ENCODE peak calls at places on chromosomes 5 and 9, in nine cellular contexts. One of them, this sample, is unnamed.

GRCh38 chr9:130236436-130236985 is 29.0 kb upstream of the HMCN2 start:
- DNase-seq in retina: no peak
- DNase-seq in brain microvascular endothelial cell: no peak
- DNase-seq in cardiac septum: no peak
- DNase-seq in CD4-positive, alpha-beta T cell: no peak
- DNase-seq in stimulated activated naive B cell treated with anti-CD40 and anti-IgM and Interleukin-4, amounts not matched to agents 10 μg/mL and 1 μg/mL and 100 μg/mL, for 72 hours: no peak
- DNase-seq in H7: peak
- DNase-seq in adrenal gland: no peak
- DNase-seq in gastrocnemius medialis: no peak
- DNase-seq in this sample: peak

GRCh38 chr5:91072891-91073290 is 310.2 kb downstream of the ARRDC3 start:
- DNase-seq in retina: no peak
- DNase-seq in brain microvascular endothelial cell: no peak
- DNase-seq in cardiac septum: no peak
- DNase-seq in CD4-positive, alpha-beta T cell: no peak
- DNase-seq in stimulated activated naive B cell treated with anti-CD40 and anti-IgM and Interleukin-4, amounts not matched to agents 10 μg/mL and 1 μg/mL and 100 μg/mL, for 72 hours: no peak
- DNase-seq in H7: no peak
- DNase-seq in adrenal gland: no peak
- DNase-seq in gastrocnemius medialis: no peak
- DNase-seq in this sample: no peak

GRCh38 chr9:130300739-130301138 is 35.2 kb downstream of the HMCN2 start:
- DNase-seq in retina: no peak
- DNase-seq in brain microvascular endothelial cell: no peak
- DNase-seq in cardiac septum: no peak
- DNase-seq in CD4-positive, alpha-beta T cell: no peak
- DNase-seq in stimulated activated naive B cell treated with anti-CD40 and anti-IgM and Interleukin-4, amounts not matched to agents 10 μg/mL and 1 μg/mL and 100 μg/mL, for 72 hours: no peak
- DNase-seq in H7: no peak
- DNase-seq in adrenal gland: no peak
- DNase-seq in gastrocnemius medialis: no peak
- DNase-seq in this sample: no peak

GRCh38 chr5:66814146-66814991 is 218.2 kb downstream of the MAST4 start:
- DNase-seq in retina: peak
- DNase-seq in brain microvascular endothelial cell: peak
- DNase-seq in cardiac septum: no peak
- DNase-seq in CD4-positive, alpha-beta T cell: no peak
- DNase-seq in stimulated activated naive B cell treated with anti-CD40 and anti-IgM and Interleukin-4, amounts not matched to agents 10 μg/mL and 1 μg/mL and 100 μg/mL, for 72 hours: peak
- DNase-seq in H7: peak
- DNase-seq in adrenal gland: peak
- DNase-seq in gastrocnemius medialis: no peak
- DNase-seq in this sample: no peak

GRCh38 chr5:139708877-139709586 is 60.9 kb downstream of the CXXC5 start:
- DNase-seq in retina: peak
- DNase-seq in brain microvascular endothelial cell: peak
- DNase-seq in cardiac septum: peak
- DNase-seq in CD4-positive, alpha-beta T cell: no peak
- DNase-seq in stimulated activated naive B cell treated with anti-CD40 and anti-IgM and Interleukin-4, amounts not matched to agents 10 μg/mL and 1 μg/mL and 100 μg/mL, for 72 hours: peak
- DNase-seq in H7: peak
- DNase-seq in adrenal gland: peak
- DNase-seq in gastrocnemius medialis: no peak
- DNase-seq in this sample: peak

GRCh38 chr9:109923371-109923770 is 143.4 kb downstream of the PALM2AKAP2 start:
- DNase-seq in retina: no peak
- DNase-seq in brain microvascular endothelial cell: no peak
- DNase-seq in cardiac septum: no peak
- DNase-seq in CD4-positive, alpha-beta T cell: no peak
- DNase-seq in stimulated activated naive B cell treated with anti-CD40 and anti-IgM and Interleukin-4, amounts not matched to agents 10 μg/mL and 1 μg/mL and 100 μg/mL, for 72 hours: no peak
- DNase-seq in H7: peak
- DNase-seq in adrenal gland: no peak
- DNase-seq in gastrocnemius medialis: peak
- DNase-seq in this sample: no peak

GRCh38 chr5:98694902-98695301 is 78.6 kb upstream of the RGMB start:
- DNase-seq in retina: no peak
- DNase-seq in brain microvascular endothelial cell: no peak
- DNase-seq in cardiac septum: no peak
- DNase-seq in CD4-positive, alpha-beta T cell: no peak
- DNase-seq in stimulated activated naive B cell treated with anti-CD40 and anti-IgM and Interleukin-4, amounts not matched to agents 10 μg/mL and 1 μg/mL and 100 μg/mL, for 72 hours: no peak
- DNase-seq in H7: no peak
- DNase-seq in adrenal gland: no peak
- DNase-seq in gastrocnemius medialis: no peak
- DNase-seq in this sample: no peak

GRCh38 chr9:35748858-35749514 is at the start of the genes GBA2 and RGP1:
- DNase-seq in retina: peak
- DNase-seq in brain microvascular endothelial cell: peak
- DNase-seq in cardiac septum: peak
- DNase-seq in CD4-positive, alpha-beta T cell: peak
- DNase-seq in stimulated activated naive B cell treated with anti-CD40 and anti-IgM and Interleukin-4, amounts not matched to agents 10 μg/mL and 1 μg/mL and 100 μg/mL, for 72 hours: peak
- DNase-seq in H7: peak
- DNase-seq in adrenal gland: peak
- DNase-seq in gastrocnemius medialis: peak
- DNase-seq in this sample: peak

GRCh38 chr5:175548899-175549311 is 70.5 kb downstream of the SFXN1 start:
- DNase-seq in retina: no peak
- DNase-seq in brain microvascular endothelial cell: no peak
- DNase-seq in cardiac septum: no peak
- DNase-seq in CD4-positive, alpha-beta T cell: no peak
- DNase-seq in stimulated activated naive B cell treated with anti-CD40 and anti-IgM and Interleukin-4, amounts not matched to agents 10 μg/mL and 1 μg/mL and 100 μg/mL, for 72 hours: no peak
- DNase-seq in H7: peak
- DNase-seq in adrenal gland: no peak
- DNase-seq in gastrocnemius medialis: no peak
- DNase-seq in this sample: no peak

GRCh38 chr5:175853573-175854230 is 17.7 kb upstream of the CPLX2 start:
- DNase-seq in retina: no peak
- DNase-seq in brain microvascular endothelial cell: no peak
- DNase-seq in cardiac septum: peak
- DNase-seq in CD4-positive, alpha-beta T cell: no peak
- DNase-seq in stimulated activated naive B cell treated with anti-CD40 and anti-IgM and Interleukin-4, amounts not matched to agents 10 μg/mL and 1 μg/mL and 100 μg/mL, for 72 hours: no peak
- DNase-seq in H7: no peak
- DNase-seq in adrenal gland: no peak
- DNase-seq in gastrocnemius medialis: peak
- DNase-seq in this sample: peak

GRCh38 chr9:83384214-83384613 is 154.0 kb downstream of the FRMD3 start:
- DNase-seq in retina: peak
- DNase-seq in brain microvascular endothelial cell: no peak
- DNase-seq in cardiac septum: no peak
- DNase-seq in CD4-positive, alpha-beta T cell: no peak
- DNase-seq in stimulated activated naive B cell treated with anti-CD40 and anti-IgM and Interleukin-4, amounts not matched to agents 10 μg/mL and 1 μg/mL and 100 μg/mL, for 72 hours: no peak
- DNase-seq in H7: no peak
- DNase-seq in adrenal gland: no peak
- DNase-seq in gastrocnemius medialis: no peak
- DNase-seq in this sample: no peak

GRCh38 chr9:84357235-84357634 is 16.7 kb upstream of the SLC28A3 start:
- DNase-seq in retina: no peak
- DNase-seq in brain microvascular endothelial cell: peak
- DNase-seq in cardiac septum: no peak
- DNase-seq in CD4-positive, alpha-beta T cell: no peak
- DNase-seq in stimulated activated naive B cell treated with anti-CD40 and anti-IgM and Interleukin-4, amounts not matched to agents 10 μg/mL and 1 μg/mL and 100 μg/mL, for 72 hours: no peak
- DNase-seq in H7: no peak
- DNase-seq in adrenal gland: no peak
- DNase-seq in gastrocnemius medialis: no peak
- DNase-seq in this sample: no peak

GRCh38 chr5:33903118-33903517 is 11.3 kb upstream of the ADAMTS12 start:
- DNase-seq in retina: no peak
- DNase-seq in brain microvascular endothelial cell: no peak
- DNase-seq in cardiac septum: no peak
- DNase-seq in CD4-positive, alpha-beta T cell: no peak
- DNase-seq in stimulated activated naive B cell treated with anti-CD40 and anti-IgM and Interleukin-4, amounts not matched to agents 10 μg/mL and 1 μg/mL and 100 μg/mL, for 72 hours: no peak
- DNase-seq in H7: no peak
- DNase-seq in adrenal gland: no peak
- DNase-seq in gastrocnemius medialis: no peak
- DNase-seq in this sample: no peak

GRCh38 chr5:103755974-103756373 is 193.4 kb upstream of the NUDT12 start:
- DNase-seq in retina: no peak
- DNase-seq in brain microvascular endothelial cell: no peak
- DNase-seq in cardiac septum: no peak
- DNase-seq in CD4-positive, alpha-beta T cell: no peak
- DNase-seq in stimulated activated naive B cell treated with anti-CD40 and anti-IgM and Interleukin-4, amounts not matched to agents 10 μg/mL and 1 μg/mL and 100 μg/mL, for 72 hours: no peak
- DNase-seq in H7: no peak
- DNase-seq in adrenal gland: no peak
- DNase-seq in gastrocnemius medialis: no peak
- DNase-seq in this sample: no peak

GRCh38 chr5:56670916-56671315 is 144.4 kb upstream of the MAP3K1 start:
- DNase-seq in retina: no peak
- DNase-seq in brain microvascular endothelial cell: no peak
- DNase-seq in cardiac septum: no peak
- DNase-seq in CD4-positive, alpha-beta T cell: no peak
- DNase-seq in stimulated activated naive B cell treated with anti-CD40 and anti-IgM and Interleukin-4, amounts not matched to agents 10 μg/mL and 1 μg/mL and 100 μg/mL, for 72 hours: no peak
- DNase-seq in H7: no peak
- DNase-seq in adrenal gland: no peak
- DNase-seq in gastrocnemius medialis: no peak
- DNase-seq in this sample: no peak

GRCh38 chr5:135219868-135220267 is 179.2 kb downstream of the MACROH2A1 start:
- DNase-seq in retina: no peak
- DNase-seq in brain microvascular endothelial cell: no peak
- DNase-seq in cardiac septum: no peak
- DNase-seq in CD4-positive, alpha-beta T cell: peak
- DNase-seq in stimulated activated naive B cell treated with anti-CD40 and anti-IgM and Interleukin-4, amounts not matched to agents 10 μg/mL and 1 μg/mL and 100 μg/mL, for 72 hours: no peak
- DNase-seq in H7: no peak
- DNase-seq in adrenal gland: peak
- DNase-seq in gastrocnemius medialis: no peak
- DNase-seq in this sample: peak

GRCh38 chr9:112012026-112012902 is 115.7 kb downstream of the UGCG start:
- DNase-seq in retina: no peak
- DNase-seq in brain microvascular endothelial cell: peak
- DNase-seq in cardiac septum: no peak
- DNase-seq in CD4-positive, alpha-beta T cell: no peak
- DNase-seq in stimulated activated naive B cell treated with anti-CD40 and anti-IgM and Interleukin-4, amounts not matched to agents 10 μg/mL and 1 μg/mL and 100 μg/mL, for 72 hours: peak
- DNase-seq in H7: no peak
- DNase-seq in adrenal gland: peak
- DNase-seq in gastrocnemius medialis: peak
- DNase-seq in this sample: peak

GRCh38 chr9:121298689-121299112 is 30.7 kb downstream of the GSN start:
- DNase-seq in retina: no peak
- DNase-seq in brain microvascular endothelial cell: no peak
- DNase-seq in cardiac septum: peak
- DNase-seq in CD4-positive, alpha-beta T cell: peak
- DNase-seq in stimulated activated naive B cell treated with anti-CD40 and anti-IgM and Interleukin-4, amounts not matched to agents 10 μg/mL and 1 μg/mL and 100 μg/mL, for 72 hours: no peak
- DNase-seq in H7: peak
- DNase-seq in adrenal gland: no peak
- DNase-seq in gastrocnemius medialis: peak
- DNase-seq in this sample: peak

GRCh38 chr5:38598994-38599611 is 42.7 kb upstream of the LIFR start:
- DNase-seq in retina: no peak
- DNase-seq in brain microvascular endothelial cell: peak
- DNase-seq in cardiac septum: no peak
- DNase-seq in CD4-positive, alpha-beta T cell: no peak
- DNase-seq in stimulated activated naive B cell treated with anti-CD40 and anti-IgM and Interleukin-4, amounts not matched to agents 10 μg/mL and 1 μg/mL and 100 μg/mL, for 72 hours: no peak
- DNase-seq in H7: no peak
- DNase-seq in adrenal gland: no peak
- DNase-seq in gastrocnemius medialis: no peak
- DNase-seq in this sample: no peak

GRCh38 chr5:100595152-100595811 is 60.1 kb downstream of the FAM174A start:
- DNase-seq in retina: no peak
- DNase-seq in brain microvascular endothelial cell: peak
- DNase-seq in cardiac septum: no peak
- DNase-seq in CD4-positive, alpha-beta T cell: no peak
- DNase-seq in stimulated activated naive B cell treated with anti-CD40 and anti-IgM and Interleukin-4, amounts not matched to agents 10 μg/mL and 1 μg/mL and 100 μg/mL, for 72 hours: no peak
- DNase-seq in H7: no peak
- DNase-seq in adrenal gland: no peak
- DNase-seq in gastrocnemius medialis: peak
- DNase-seq in this sample: peak

GRCh38 chr9:136220017-136220729 is 15.2 kb upstream of the LHX3 start:
- DNase-seq in retina: no peak
- DNase-seq in brain microvascular endothelial cell: peak
- DNase-seq in cardiac septum: no peak
- DNase-seq in CD4-positive, alpha-beta T cell: no peak
- DNase-seq in stimulated activated naive B cell treated with anti-CD40 and anti-IgM and Interleukin-4, amounts not matched to agents 10 μg/mL and 1 μg/mL and 100 μg/mL, for 72 hours: no peak
- DNase-seq in H7: no peak
- DNase-seq in adrenal gland: no peak
- DNase-seq in gastrocnemius medialis: no peak
- DNase-seq in this sample: no peak

GRCh38 chr5:133149333-133149732 is 97.5 kb downstream of the HSPA4 start:
- DNase-seq in retina: no peak
- DNase-seq in brain microvascular endothelial cell: no peak
- DNase-seq in cardiac septum: no peak
- DNase-seq in CD4-positive, alpha-beta T cell: no peak
- DNase-seq in stimulated activated naive B cell treated with anti-CD40 and anti-IgM and Interleukin-4, amounts not matched to agents 10 μg/mL and 1 μg/mL and 100 μg/mL, for 72 hours: no peak
- DNase-seq in H7: no peak
- DNase-seq in adrenal gland: no peak
- DNase-seq in gastrocnemius medialis: no peak
- DNase-seq in this sample: no peak

GRCh38 chr9:682633-683508 is 158.6 kb upstream of the DMRT1 start:
- DNase-seq in retina: no peak
- DNase-seq in brain microvascular endothelial cell: no peak
- DNase-seq in cardiac septum: no peak
- DNase-seq in CD4-positive, alpha-beta T cell: no peak
- DNase-seq in stimulated activated naive B cell treated with anti-CD40 and anti-IgM and Interleukin-4, amounts not matched to agents 10 μg/mL and 1 μg/mL and 100 μg/mL, for 72 hours: no peak
- DNase-seq in H7: no peak
- DNase-seq in adrenal gland: no peak
- DNase-seq in gastrocnemius medialis: no peak
- DNase-seq in this sample: no peak

GRCh38 chr9:90783964-90784363 is 17.7 kb upstream of the SYK start:
- DNase-seq in retina: no peak
- DNase-seq in brain microvascular endothelial cell: no peak
- DNase-seq in cardiac septum: no peak
- DNase-seq in CD4-positive, alpha-beta T cell: no peak
- DNase-seq in stimulated activated naive B cell treated with anti-CD40 and anti-IgM and Interleukin-4, amounts not matched to agents 10 μg/mL and 1 μg/mL and 100 μg/mL, for 72 hours: no peak
- DNase-seq in H7: no peak
- DNase-seq in adrenal gland: no peak
- DNase-seq in gastrocnemius medialis: no peak
- DNase-seq in this sample: no peak

GRCh38 chr9:93726147-93726546 is 149.8 kb downstream of the PHF2 start:
- DNase-seq in retina: no peak
- DNase-seq in brain microvascular endothelial cell: no peak
- DNase-seq in cardiac septum: no peak
- DNase-seq in CD4-positive, alpha-beta T cell: no peak
- DNase-seq in stimulated activated naive B cell treated with anti-CD40 and anti-IgM and Interleukin-4, amounts not matched to agents 10 μg/mL and 1 μg/mL and 100 μg/mL, for 72 hours: no peak
- DNase-seq in H7: no peak
- DNase-seq in adrenal gland: no peak
- DNase-seq in gastrocnemius medialis: no peak
- DNase-seq in this sample: no peak

GRCh38 chr5:157006262-157006661 is 43.2 kb upstream of the TIMD4 start:
- DNase-seq in retina: no peak
- DNase-seq in brain microvascular endothelial cell: no peak
- DNase-seq in cardiac septum: no peak
- DNase-seq in CD4-positive, alpha-beta T cell: no peak
- DNase-seq in stimulated activated naive B cell treated with anti-CD40 and anti-IgM and Interleukin-4, amounts not matched to agents 10 μg/mL and 1 μg/mL and 100 μg/mL, for 72 hours: no peak
- DNase-seq in H7: no peak
- DNase-seq in adrenal gland: no peak
- DNase-seq in gastrocnemius medialis: no peak
- DNase-seq in this sample: no peak

GRCh38 chr5:96590796-96591195 is 71.4 kb upstream of the CAST start:
- DNase-seq in retina: no peak
- DNase-seq in brain microvascular endothelial cell: no peak
- DNase-seq in cardiac septum: no peak
- DNase-seq in CD4-positive, alpha-beta T cell: no peak
- DNase-seq in stimulated activated naive B cell treated with anti-CD40 and anti-IgM and Interleukin-4, amounts not matched to agents 10 μg/mL and 1 μg/mL and 100 μg/mL, for 72 hours: no peak
- DNase-seq in H7: no peak
- DNase-seq in adrenal gland: no peak
- DNase-seq in gastrocnemius medialis: no peak
- DNase-seq in this sample: no peak

This sample was measured in posterior vena cava.